ENCODE peak calls at places on chromosomes 12 and 14, in five cellular contexts. J is omental fat pad, E is endothelial cell, C is HepG2, B is LNCaP clone FGC. D is an unnamed sample.

GRCh38 chr14:23695220-23695999 is 59.2 kb downstream of the DHRS2 start:
- DNase-seq in C (no peak), J (no peak), B (no peak), E (peak), D (no peak)

GRCh38 chr14:97459180-97459579 is 662.0 kb downstream of the VRK1 start:
- DNase-seq in E (no peak), J (no peak), C (no peak), B (no peak), D (no peak)

GRCh38 chr12:25500651-25501050 is 52.4 kb downstream of the LMNTD1 start:
- DNase-seq in B (no peak), C (no peak), J (no peak), E (no peak), D (no peak)

GRCh38 chr14:23883684-23884540 is 69.7 kb upstream of the DHRS4 start:
- DNase-seq in J (no peak), B (no peak), E (no peak), C (peak), D (no peak)

GRCh38 chr14:88342980-88343379 is 19.9 kb upstream of the KCNK10 start:
- DNase-seq in C (no peak), B (no peak), J (no peak), E (no peak), D (no peak)

GRCh38 chr14:89576960-89577359 is 159.9 kb upstream of the FOXN3 start:
- DNase-seq in C (no peak), B (no peak), E (no peak), J (no peak), D (peak)

GRCh38 chr12:14629832-14630688 is 62.4 kb upstream of the PLBD1 start:
- DNase-seq in B (peak), E (peak), C (peak), J (peak), D (peak)

GRCh38 chr14:57823015-57823660 is 42.8 kb downstream of the SLC35F4 start:
- DNase-seq in C (no peak), E (no peak), B (no peak), J (no peak), D (no peak)

GRCh38 chr12:123075591-123076171 is 75.2 kb downstream of the PITPNM2 start:
- DNase-seq in B (peak), J (no peak), C (peak), E (no peak), D (no peak)

GRCh38 chr14:35261774-35262173 is 30.4 kb upstream of the PSMA6 start:
- DNase-seq in B (no peak), C (no peak), J (no peak), E (no peak), D (no peak)

GRCh38 chr14:58643366-58643765 is 5.6 kb downstream of the DACT1 start:
- DNase-seq in J (no peak), B (no peak), C (no peak), E (no peak), D (no peak)

GRCh38 chr14:101980700-101981099 is 16.3 kb downstream of the DYNC1H1 start:
- DNase-seq in B (peak), E (no peak), C (peak), J (peak), D (no peak)

GRCh38 chr12:113601656-113602263 is 130.1 kb upstream of the LHX5 start:
- DNase-seq in J (no peak), B (no peak), C (no peak), E (peak), D (no peak)

GRCh38 chr12:67356400-67356799 is 87.2 kb downstream of the CAND1 start:
- DNase-seq in B (peak), C (no peak), E (no peak), J (no peak), D (no peak)

GRCh38 chr14:65228436-65228835 is 126.1 kb upstream of the MAX start:
- DNase-seq in B (no peak), C (no peak), E (no peak), J (no peak), D (no peak)

GRCh38 chr12:68435816-68436215 is 103.7 kb upstream of the MDM1 start:
- DNase-seq in E (no peak), J (no peak), C (no peak), B (no peak), D (no peak)

GRCh38 chr14:91831337-91831736 is 36.0 kb downstream of the TC2N start:
- DNase-seq in E (no peak), J (no peak), C (no peak), B (no peak), D (no peak)

GRCh38 chr12:11269607-11270006 is at the start of gene PRB3:
- DNase-seq in C (no peak), J (no peak), E (no peak), B (no peak), D (no peak)

DNA sequence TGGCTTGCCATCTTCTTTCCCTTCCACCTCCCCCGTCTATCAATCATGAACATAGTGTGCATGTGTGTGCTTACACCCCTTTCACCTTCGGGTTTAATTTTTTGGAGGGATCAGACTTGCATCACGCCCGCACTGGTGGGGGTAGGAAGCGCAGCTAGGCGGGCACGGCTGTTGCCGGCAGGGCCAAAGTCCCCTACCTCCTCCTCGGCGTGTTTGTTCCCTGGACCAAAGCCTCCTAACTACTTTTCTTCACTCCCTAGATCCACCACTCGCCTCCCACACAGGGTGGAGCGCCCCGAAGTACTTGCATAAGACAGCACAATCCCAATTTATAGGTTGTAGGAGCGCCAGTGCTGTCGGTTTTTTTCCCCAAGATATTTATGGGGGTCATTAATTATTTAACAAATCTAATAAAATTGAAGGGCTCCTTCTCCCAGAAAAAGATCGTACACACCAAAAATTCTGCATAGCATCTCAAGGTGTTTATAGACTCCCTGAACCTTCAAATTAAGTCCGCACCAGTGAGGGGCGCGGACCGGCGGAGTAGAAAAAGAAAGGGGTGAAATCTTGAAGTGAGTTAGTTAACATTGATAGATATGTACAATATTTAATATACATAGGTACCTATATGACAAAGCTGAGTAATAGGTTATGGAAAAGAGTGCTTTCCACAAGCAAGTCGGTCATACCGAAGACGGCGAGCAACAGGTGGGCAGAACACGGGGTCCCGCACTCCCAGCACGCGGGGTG is 714 bp downstream of the PKP2 start:
- DNase-seq in J (no peak), E (peak), C (peak), B (no peak), D (no peak)
- TF ChIP-seq CTCF in J (no peak), E (no peak), C (peak), B (no peak), D (no peak)

DNA sequence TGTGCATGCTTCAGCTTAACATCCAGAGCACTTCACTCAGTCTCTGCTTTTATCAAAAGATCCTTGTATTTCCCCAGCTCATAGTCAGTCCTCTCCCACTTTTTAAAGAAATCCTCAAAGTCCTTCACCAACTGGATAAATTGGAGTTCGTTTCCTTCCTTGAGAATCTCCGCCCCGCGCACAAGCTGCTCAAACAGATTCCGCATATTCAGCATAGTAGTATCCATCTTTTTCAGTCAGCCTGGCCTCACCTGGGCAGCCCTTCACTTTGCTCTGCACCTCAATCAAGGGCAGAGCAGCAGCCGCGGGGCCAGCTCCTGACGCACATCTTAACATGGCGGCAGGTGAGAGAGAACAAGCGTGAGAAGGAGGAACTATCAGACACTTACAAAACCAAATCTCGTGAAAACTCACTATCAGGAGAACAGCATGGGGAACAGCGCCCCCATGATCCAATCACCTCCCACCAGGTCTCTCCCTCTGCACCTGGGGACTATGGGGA is 14.3 kb upstream of the DBX2 start:
- DNase-seq in B (no peak), J (no peak), E (no peak), C (no peak), D (no peak)
- TF ChIP-seq CTCF in B (no peak), J (no peak), E (no peak), C (no peak), D (no peak)

DNA sequence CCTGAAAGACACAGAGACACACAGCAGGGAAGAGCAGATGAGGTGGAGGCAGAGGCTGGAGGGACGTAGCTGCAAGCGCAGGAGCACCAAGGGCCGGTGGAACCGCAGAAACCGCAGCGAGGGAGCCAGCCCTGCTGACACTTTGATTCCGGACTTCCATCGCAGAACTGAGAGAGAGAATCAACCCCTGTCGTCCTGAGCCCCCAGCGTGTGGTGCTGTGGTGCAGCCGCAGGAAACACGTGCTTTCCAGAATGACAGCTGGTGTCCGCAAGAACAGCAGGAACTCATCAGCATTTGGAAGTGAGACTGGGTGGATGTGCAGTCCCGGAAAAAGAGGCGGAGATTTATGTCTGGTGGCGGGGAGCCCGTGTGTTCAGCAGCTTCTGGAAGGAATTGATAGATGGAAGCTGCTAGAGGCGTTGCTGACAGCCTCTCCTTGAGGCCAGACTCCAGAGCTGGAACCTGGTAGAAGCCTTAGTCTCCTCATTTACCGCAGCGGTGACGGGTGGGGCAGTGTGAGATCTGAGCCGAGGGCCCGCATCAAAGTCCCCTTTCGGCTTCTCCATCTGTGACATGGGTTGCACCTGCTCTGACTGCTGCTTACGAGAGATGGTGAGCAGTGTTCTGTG is 21.9 kb upstream of the KLC1 start:
- DNase-seq in E (peak), B (no peak), J (no peak), C (no peak), D (peak)
- TF ChIP-seq CTCF in E (no peak), B (peak), J (no peak), C (peak), D (peak)

DNA sequence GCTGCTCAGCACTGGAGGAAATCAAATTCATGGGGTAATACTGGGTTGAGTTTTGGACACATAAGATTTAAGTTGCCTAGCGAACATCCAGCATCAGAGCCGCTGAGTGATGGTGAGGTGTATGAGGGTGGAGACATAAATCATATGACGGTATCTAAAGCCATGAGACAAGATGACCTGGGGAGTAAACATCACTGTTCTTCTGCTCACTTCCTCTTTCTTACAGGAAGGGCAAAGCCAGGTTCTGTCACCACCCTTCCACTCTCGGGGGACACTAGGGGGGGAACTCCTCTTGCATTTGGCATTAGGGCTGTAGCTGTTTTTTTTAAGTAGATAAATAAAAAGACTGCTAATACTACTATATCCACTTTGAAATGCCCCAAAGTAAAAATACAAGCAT is 24.0 kb downstream of the PRDM4 start:
- DNase-seq in B (no peak), J (no peak), C (no peak), E (no peak), D (no peak)
- TF ChIP-seq CTCF in B (no peak), J (no peak), C (no peak), E (no peak), D (no peak)

GRCh38 chr12:118035194-118036041 is 18.9 kb downstream of the RFC5 start:
- DNase-seq in C (no peak), E (no peak), J (no peak), B (no peak), D (no peak)
- TF ChIP-seq CTCF in C (no peak), E (no peak), J (no peak), B (peak), D (no peak)

GRCh38 chr12:102816816-102817434 is 100.1 kb downstream of the PAH start:
- DNase-seq in E (no peak), C (peak), B (no peak), J (no peak), D (no peak)
- TF ChIP-seq CTCF in E (peak), C (peak), B (peak), J (no peak), D (peak)

D was measured in osteocyte.